ENCODE peak calls at places on chromosomes 1 and 21, in five cellular contexts. K is NCI-H1092 treated with DMSO at 0.1 percent for 48 hours; U is germinal center; Y is GM23338; E is CD8-positive, alpha-beta memory T cell. N is an unnamed sample.
A peak's percentile ranks its signal among the peaks of the same experiment; 100 is the strongest.

GRCh38 chr1:160046494-160047115 is 14.8 kb upstream of the PIGM start:
- DNase-seq in K (peak; percentile 16), U (peak; percentile 80), Y (peak; percentile 84), E (no peak), N (peak; percentile 87)

GRCh38 chr1:163035791-163036249 is 33.3 kb upstream of the RGS4 start:
- DNase-seq in K (peak; percentile 26), U (no peak), Y (no peak), E (no peak), N (no peak)

GRCh38 chr1:45409243-45409642 is 69.0 kb upstream of the MUTYH start:
- DNase-seq in K (no peak), U (no peak), Y (no peak), E (no peak), N (no peak)

GRCh38 chr1:165661691-165662090 is 30.7 kb downstream of the MGST3 start:
- DNase-seq in K (no peak), U (no peak), Y (no peak), E (no peak), N (no peak)

GRCh38 chr1:226001852-226002666 is 2.9 kb upstream of the SDE2 start:
- DNase-seq in K (peak; percentile 28), U (peak; percentile 56), Y (no peak), E (peak; percentile 45), N (peak; percentile 67)

GRCh38 chr1:247448107-247448778 is 9.7 kb downstream of the OR2B11 start:
- DNase-seq in K (peak; percentile 49), U (peak; percentile 17), Y (peak; percentile 90), E (no peak), N (peak; percentile 66)

GRCh38 chr1:96416690-96417444 is 304.7 kb upstream of the PTBP2 start:
- DNase-seq in K (no peak), U (no peak), Y (no peak), E (no peak), N (peak; percentile 7)

GRCh38 chr1:231515748-231516147 is 12.7 kb upstream of the TSNAX start:
- DNase-seq in K (no peak), U (peak; percentile 11), Y (no peak), E (no peak), N (peak; percentile 57)

GRCh38 chr1:215566556-215567490 is at the start of gene KCTD3:
- DNase-seq in K (peak; percentile 85), U (peak; percentile 45), Y (peak; percentile 80), E (no peak), N (peak; percentile 44)

GRCh38 chr1:83632906-83633305 is 366.0 kb downstream of the TTLL7 start:
- DNase-seq in K (no peak), U (no peak), Y (no peak), E (no peak), N (no peak)

GRCh38 chr1:205074084-205074483 is 10.2 kb downstream of the TMEM81 start:
- DNase-seq in K (no peak), U (no peak), Y (no peak), E (no peak), N (no peak)

GRCh38 chr1:30757196-30757949 is at the start of gene LAPTM5:
- DNase-seq in K (no peak), U (peak; percentile 63), Y (no peak), E (peak; percentile 64), N (peak; percentile 77)

GRCh38 chr1:92816732-92817131 is 15.1 kb upstream of the RPL5 start:
- DNase-seq in K (no peak), U (no peak), Y (no peak), E (no peak), N (no peak)

GRCh38 chr1:91557039-91557690 is 56.5 kb downstream of the CDC7 start:
- DNase-seq in K (no peak), U (no peak), Y (no peak), E (no peak), N (no peak)

GRCh38 chr1:23964790-23965740 is 5.4 kb downstream of the PNRC2 start:
- DNase-seq in K (peak; percentile 16), U (no peak), Y (no peak), E (no peak), N (no peak)

GRCh38 chr1:27622828-27623227 is 12.2 kb downstream of the FGR start:
- DNase-seq in K (no peak), U (no peak), Y (peak; percentile 79), E (no peak), N (no peak)

GRCh38 chr1:45622891-45623394 is 911 bp downstream of the CCDC17 start:
- DNase-seq in K (no peak), U (no peak), Y (peak; percentile 82), E (no peak), N (no peak)

GRCh38 chr1:67314696-67315095 is 7.0 kb downstream of the IL12RB2 start:
- DNase-seq in K (no peak), U (no peak), Y (peak; percentile 30), E (no peak), N (no peak)

GRCh38 chr1:32272557-32273388 is 19.1 kb upstream of the HDAC1 start:
- DNase-seq in K (no peak), U (no peak), Y (no peak), E (no peak), N (no peak)

GRCh38 chr1:67053785-67054759 is at the start of gene SLC35D1:
- DNase-seq in K (peak; percentile 70), U (peak; percentile 92), Y (peak; percentile 90), E (peak; percentile 70), N (peak; percentile 94)

GRCh38 chr1:14255711-14256110 is 342.8 kb upstream of the KAZN start:
- DNase-seq in K (no peak), U (no peak), Y (no peak), E (no peak), N (no peak)

GRCh38 chr1:185488673-185489311 is 171.7 kb upstream of the IVNS1ABP start:
- DNase-seq in K (no peak), U (no peak), Y (peak; percentile 6), E (no peak), N (no peak)

GRCh38 chr21:42621828-42622199 is 31.6 kb upstream of the PDE9A start:
- DNase-seq in K (peak; percentile 57), U (no peak), Y (no peak), E (no peak), N (no peak)

GRCh38 chr1:56576880-56577858 is 2.2 kb downstream of the PLPP3 start:
- DNase-seq in K (no peak), U (peak; percentile 51), Y (peak; percentile 81), E (no peak), N (peak; percentile 28)

GRCh38 chr21:38683222-38683621 is 122.5 kb upstream of the ETS2 start:
- DNase-seq in K (no peak), U (no peak), Y (no peak), E (no peak), N (no peak)

GRCh38 chr1:9875636-9876000 is 34.5 kb downstream of the CTNNBIP1 start:
- DNase-seq in K (no peak), U (no peak), Y (no peak), E (no peak), N (no peak)

GRCh38 chr1:7470904-7471638 is 300.0 kb upstream of the VAMP3 start:
- DNase-seq in K (no peak), U (no peak), Y (no peak), E (no peak), N (no peak)

GRCh38 chr1:86583593-86583992 is 36.7 kb downstream of the CLCA4 start:
- DNase-seq in K (no peak), U (no peak), Y (no peak), E (no peak), N (no peak)

GRCh38 chr1:168163670-168164069 is 15.1 kb upstream of the TIPRL start:
- DNase-seq in K (no peak), U (no peak), Y (no peak), E (no peak), N (peak; percentile 49)

GRCh38 chr1:60281360-60281932 is 207.9 kb upstream of the C1orf87 start:
- DNase-seq in K (peak; percentile 44), U (no peak), Y (peak; percentile 89), E (no peak), N (peak; percentile 71)

GRCh38 chr21:42562816-42563215 is 49.2 kb downstream of the SLC37A1 start:
- DNase-seq in K (no peak), U (no peak), Y (no peak), E (no peak), N (no peak)

GRCh38 chr21:42145569-42146250 is 73.2 kb upstream of the ABCG1 start:
- DNase-seq in K (peak; percentile 79), U (peak; percentile 84), Y (peak; percentile 81), E (peak; percentile 55), N (peak; percentile 78)

GRCh38 chr1:228953207-228953606 is 217.9 kb downstream of the RHOU start:
- DNase-seq in K (no peak), U (no peak), Y (no peak), E (no peak), N (no peak)

GRCh38 chr1:66533804-66534745 is at the start of gene SGIP1:
- DNase-seq in K (peak; percentile 70), U (no peak), Y (peak; percentile 84), E (no peak), N (no peak)

GRCh38 chr1:225465793-225466517 is 38.1 kb upstream of the LBR start:
- DNase-seq in K (no peak), U (no peak), Y (no peak), E (no peak), N (no peak)